ENCODE peak calls at places on chromosome 20, in ten cellular contexts. R is effector memory CD4-positive, alpha-beta T cell; Y is CD8-positive, alpha-beta T cell; C is Calu3; P is effector CD4-positive, alpha-beta T cell; T is activated CD4-positive, alpha-beta T cell treated with anti-CD3 and anti-CD28 coated beads, Interleukin-2, amount 50 U/mL, for 1 hour; H is HFF-Myc; X is left cardiac atrium; Z is endothelial cell of umbilical vein; G is amygdala. I is an unnamed sample.

GRCh38 chr20:1327241-1327653 is 1.7 kb downstream of the SDCBP2 start:
- DNase-seq in X (peak; percentile 69), R (no peak), G (no peak), H (no peak), P (no peak), C (no peak), Y (no peak), T (no peak), Z (peak; percentile 32), I (peak; percentile 26)

GRCh38 chr20:46994341-46994740 is 99.7 kb downstream of the EYA2 start:
- DNase-seq in G (no peak), P (no peak), T (no peak), X (no peak), H (no peak), C (peak; percentile 45), Z (no peak), Y (peak; percentile 4), R (no peak), I (no peak)

GRCh38 chr20:39109933-39110818 is 148.0 kb downstream of the DHX35 start:
- DNase-seq in Z (no peak), C (no peak), G (no peak), Y (no peak), P (no peak), R (no peak), H (no peak), X (no peak), T (no peak), I (no peak)

GRCh38 chr20:47921306-47922279 is 136.3 kb upstream of the SULF2 start:
- DNase-seq in G (no peak), Y (no peak), T (no peak), X (no peak), R (no peak), C (no peak), H (no peak), Z (no peak), P (no peak), I (no peak)

GRCh38 chr20:41956316-41957050 is 338.3 kb upstream of the CHD6 start:
- DNase-seq in C (peak; percentile 18), Y (no peak), H (no peak), R (no peak), T (no peak), X (no peak), P (no peak), Z (peak; percentile 31), G (no peak), I (no peak)

GRCh38 chr20:63911171-63911570 is 16.2 kb downstream of the DNAJC5 start:
- DNase-seq in R (no peak), X (no peak), P (no peak), Y (no peak), T (no peak), G (peak; percentile 59), Z (no peak), H (no peak), C (peak; percentile 25), I (peak; percentile 35)

GRCh38 chr20:63876489-63877036 is 11.5 kb downstream of the TPD52L2 start:
- DNase-seq in C (no peak), T (no peak), Z (no peak), P (no peak), G (no peak), X (no peak), Y (no peak), H (no peak), R (no peak), I (no peak)

GRCh38 chr20:43357352-43357751 is 100.3 kb upstream of the SRSF6 start:
- DNase-seq in Y (no peak), Z (no peak), X (no peak), T (no peak), R (no peak), P (no peak), C (no peak), G (no peak), H (no peak), I (no peak)

GRCh38 chr20:431012-431904 is 23.2 kb downstream of the RBCK1 start:
- DNase-seq in G (peak; percentile 81), Z (peak; percentile 76), H (no peak), R (no peak), X (peak; percentile 56), C (peak; percentile 66), T (peak; percentile 38), P (no peak), Y (no peak), I (peak; percentile 88)

GRCh38 chr20:41080866-41081265 is 52.2 kb downstream of the TOP1 start:
- DNase-seq in P (no peak), X (no peak), R (no peak), H (no peak), Z (peak; percentile 45), G (no peak), C (no peak), T (no peak), Y (no peak), I (no peak)

GRCh38 chr20:32355417-32355841 is 2.7 kb upstream of the ASXL1 start:
- DNase-seq in X (no peak), C (no peak), H (no peak), P (no peak), T (no peak), Z (no peak), Y (no peak), G (no peak), R (no peak), I (no peak)

GRCh38 chr20:25529295-25529951 is 55.9 kb downstream of the NINL start:
- DNase-seq in T (no peak), X (no peak), H (no peak), C (no peak), Y (no peak), G (no peak), Z (no peak), R (no peak), P (no peak), I (no peak)

GRCh38 chr20:46088409-46089075 is 1.2 kb downstream of the NCOA5 start:
- DNase-seq in P (no peak), T (no peak), Y (no peak), Z (peak; percentile 28), R (no peak), G (no peak), H (no peak), C (peak; percentile 23), X (no peak), I (peak; percentile 9)

GRCh38 chr20:12875510-12875909 is 133.3 kb upstream of the SPTLC3 start:
- DNase-seq in Y (no peak), Z (no peak), R (no peak), H (no peak), C (no peak), X (no peak), G (no peak), P (no peak), T (no peak), I (no peak)